ENCODE peak calls at places on chromosome 1, in ten cellular contexts. K, C, E, S, W, V, Q, O, L and Z are unnamed samples.

GRCh38 chr1:25643962-25644361 is 27.4 kb downstream of the MAN1C1 start:
- DNase-seq in K (no peak), O (no peak), V (no peak), W (no peak), Q (no peak), C (no peak), L (no peak), E (no peak), S (no peak), Z (no peak)

GRCh38 chr1:38941527-38942019 is at the start of gene RHBDL2:
- DNase-seq in O (no peak), Q (peak), S (peak), E (no peak), V (peak), C (peak), L (peak), K (peak), W (peak), Z (no peak)

GRCh38 chr1:227449051-227449450 is 114.3 kb upstream of the ZNF678 start:
- DNase-seq in S (no peak), E (no peak), O (no peak), W (no peak), V (no peak), Q (no peak), C (no peak), K (peak), L (no peak), Z (no peak)

GRCh38 chr1:5575396-5576110 is 416.7 kb downstream of the NPHP4 start:
- DNase-seq in S (no peak), L (no peak), K (no peak), V (no peak), Q (no peak), E (no peak), O (no peak), C (no peak), W (no peak), Z (no peak)

GRCh38 chr1:168907781-168908180 is 178.8 kb upstream of the DPT start:
- DNase-seq in Q (no peak), C (no peak), O (no peak), S (no peak), E (no peak), V (no peak), W (no peak), K (no peak), L (no peak), Z (no peak)

GRCh38 chr1:160866861-160867260 is 4.2 kb upstream of the CD244 start:
- DNase-seq in K (no peak), E (no peak), V (no peak), Q (no peak), C (no peak), W (no peak), S (no peak), O (no peak), L (no peak), Z (no peak)

GRCh38 chr1:110948038-110948810 is 15.5 kb downstream of the LRIF1 start:
- DNase-seq in C (no peak), Q (no peak), V (no peak), L (no peak), W (no peak), E (no peak), O (no peak), K (peak), S (peak), Z (no peak)

GRCh38 chr1:167663002-167663772 is 33.2 kb downstream of the RCSD1 start:
- DNase-seq in K (peak), S (peak), E (no peak), Q (no peak), O (peak), C (peak), W (no peak), V (no peak), L (peak), Z (no peak)

GRCh38 chr1:15834406-15835204 is 12.9 kb upstream of the SPEN start:
- DNase-seq in S (peak), C (peak), W (peak), E (peak), L (peak), O (peak), V (peak), K (peak), Q (peak), Z (peak)

GRCh38 chr1:18597159-18598042 is 33.2 kb upstream of the PAX7 start:
- DNase-seq in L (peak), S (peak), E (no peak), C (peak), O (no peak), W (peak), Q (peak), K (peak), V (no peak), Z (peak)

GRCh38 chr1:54425152-54425584 is 19.0 kb upstream of the SSBP3 start:
- DNase-seq in Q (no peak), S (no peak), W (peak), K (peak), E (no peak), C (no peak), V (no peak), O (no peak), L (no peak), Z (peak)

GRCh38 chr1:18599704-18600103 is 30.9 kb upstream of the PAX7 start:
- DNase-seq in C (no peak), K (no peak), Q (no peak), O (no peak), E (no peak), W (no peak), V (no peak), S (no peak), L (no peak), Z (no peak)

GRCh38 chr1:230541306-230541705 is 101.0 kb upstream of the COG2 start:
- DNase-seq in K (no peak), C (no peak), O (no peak), L (no peak), Q (no peak), W (no peak), E (no peak), V (no peak), S (no peak), Z (no peak)

GRCh38 chr1:53176452-53177344 is 19.9 kb upstream of the CPT2 start:
- DNase-seq in Q (no peak), E (no peak), V (no peak), L (peak), W (peak), C (peak), K (peak), O (no peak), S (peak), Z (no peak)
- H3K4me3 ChIP-seq in Q (no peak), E (no peak), V (no peak), L (no peak), W (no peak), C (no peak), K (no peak), O (no peak), S (no peak), Z (no peak)

DNA sequence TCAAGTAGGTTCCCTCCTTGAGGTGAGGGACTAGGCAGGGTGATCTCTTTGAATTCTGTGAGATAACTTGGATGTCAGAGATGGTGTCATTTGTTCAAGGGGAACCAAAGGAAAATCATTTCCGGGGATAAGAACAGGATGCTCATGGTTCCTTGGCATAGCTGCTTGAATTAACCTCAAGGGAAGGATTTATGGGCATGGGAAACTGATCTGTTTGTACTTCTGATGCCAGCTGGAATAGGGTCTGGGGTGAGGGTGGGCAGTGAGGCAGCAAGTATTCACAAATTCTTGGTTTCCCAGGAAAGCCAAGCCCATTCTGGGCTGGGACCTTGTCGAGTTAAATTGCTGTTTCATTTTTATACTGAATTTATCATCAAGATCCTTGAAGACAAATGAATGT is 14.1 kb downstream of the INTS3 start:
- DNase-seq in O (no peak), V (no peak), C (no peak), E (no peak), K (no peak), L (no peak), W (no peak), S (no peak), Q (no peak), Z (no peak)
- H3K27ac ChIP-seq in O (peak), V (no peak), C (peak), E (no peak), K (peak), L (no peak), W (no peak), S (no peak), Q (peak), Z (no peak)

GRCh38 chr1:145804235-145805045 is 19.5 kb downstream of the RNF115 start:
- DNase-seq in Q (no peak), W (no peak), O (no peak), K (no peak), S (no peak), C (no peak), E (no peak), L (no peak), V (no peak), Z (no peak)
- TF ChIP-seq POLR2A in Q (no peak), W (no peak), O (no peak), K (no peak), S (no peak), C (no peak), E (no peak), L (no peak), V (no peak), Z (no peak)

DNA sequence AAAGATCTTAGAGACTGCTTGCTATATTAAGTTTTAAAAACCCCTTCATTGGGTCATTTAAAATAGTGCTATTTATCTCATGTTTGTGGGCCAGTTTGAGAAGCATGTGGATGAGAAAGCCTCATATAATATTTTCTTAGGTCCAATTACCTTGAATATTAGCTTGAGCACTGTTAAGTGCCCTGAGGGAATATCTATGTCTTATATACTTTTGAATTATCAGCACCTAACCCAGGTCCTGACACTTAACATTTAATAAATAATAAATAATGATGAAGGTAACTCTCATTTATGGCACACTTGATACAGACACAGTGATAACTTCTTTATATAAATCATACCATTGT is 293 bp upstream of the GBP2 start:
- DNase-seq in S (no peak), K (no peak), Q (no peak), E (no peak), O (no peak), W (no peak), C (no peak), L (no peak), V (no peak), Z (no peak)
- H3K4me3 ChIP-seq in S (no peak), K (peak), Q (peak), E (peak), O (no peak), W (peak), C (peak), L (peak), V (peak), Z (peak)

DNA sequence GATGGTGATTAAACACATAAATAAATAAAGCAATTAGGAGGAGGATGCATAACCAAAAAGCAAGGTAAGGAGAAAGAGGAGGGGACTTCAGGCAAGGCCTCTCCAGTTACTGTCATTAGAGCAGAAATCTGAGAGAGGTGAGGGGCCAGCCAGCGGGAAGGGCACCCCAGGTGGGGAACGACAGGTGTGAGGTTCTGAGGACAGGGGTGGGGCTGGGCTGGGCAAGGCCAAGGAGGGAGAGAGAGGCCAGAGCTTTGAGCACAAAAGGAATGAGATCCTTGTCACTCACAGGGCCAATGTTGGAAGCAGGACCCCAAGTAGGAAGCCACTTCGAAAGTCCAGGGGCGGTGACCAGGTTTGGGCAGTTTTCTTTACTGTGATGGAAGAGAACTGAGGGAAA is 182.2 kb upstream of the RAB4A start:
- DNase-seq in O (no peak), E (no peak), S (no peak), L (no peak), K (no peak), C (no peak), W (no peak), V (no peak), Q (no peak), Z (no peak)
- H3K27ac ChIP-seq in O (no peak), E (no peak), S (no peak), L (no peak), K (no peak), C (no peak), W (no peak), V (no peak), Q (no peak), Z (no peak)